ENCODE peak calls at places on chromosomes 12 and 14, in seven cellular contexts. One of them, this sample, is unnamed.

GRCh38 chr12:51076235-51076930 is 7.0 kb downstream of the CSRNP2 start:
- DNase-seq in activated CD8-positive, alpha-beta memory T cell treated with anti-CD3 and anti-CD28 coated beads for 1 hour: no peak
- DNase-seq in stimulated activated CD8-positive, alpha-beta memory T cell treated with anti-CD3 and anti-CD28 coated beads, Interleukin-4, amount 100 ng/mL, for 24 hours: no peak
- DNase-seq in MCF 10A: no peak
- DNase-seq in neuronal stem cell: no peak
- DNase-seq in NCI-H526 treated with DMSO at 0.1 percent for 48 hours: no peak
- DNase-seq in NCI-H1436: no peak
- DNase-seq in this sample: no peak

GRCh38 chr12:128801879-128802391 is 21.8 kb downstream of the SLC15A4 start:
- DNase-seq in activated CD8-positive, alpha-beta memory T cell treated with anti-CD3 and anti-CD28 coated beads for 1 hour: no peak
- DNase-seq in stimulated activated CD8-positive, alpha-beta memory T cell treated with anti-CD3 and anti-CD28 coated beads, Interleukin-4, amount 100 ng/mL, for 24 hours: no peak
- DNase-seq in MCF 10A: peak; percentile 34
- DNase-seq in neuronal stem cell: no peak
- DNase-seq in NCI-H526 treated with DMSO at 0.1 percent for 48 hours: no peak
- DNase-seq in NCI-H1436: no peak
- DNase-seq in this sample: no peak

GRCh38 chr14:21498540-21499526 is 12.3 kb downstream of the METTL3 start:
- DNase-seq in activated CD8-positive, alpha-beta memory T cell treated with anti-CD3 and anti-CD28 coated beads for 1 hour: no peak
- DNase-seq in stimulated activated CD8-positive, alpha-beta memory T cell treated with anti-CD3 and anti-CD28 coated beads, Interleukin-4, amount 100 ng/mL, for 24 hours: no peak
- DNase-seq in MCF 10A: peak; percentile 44
- DNase-seq in neuronal stem cell: peak; percentile 46
- DNase-seq in NCI-H526 treated with DMSO at 0.1 percent for 48 hours: peak; percentile 15
- DNase-seq in NCI-H1436: peak; percentile 73
- DNase-seq in this sample: peak; percentile 40

GRCh38 chr14:78606111-78606510 is 435.9 kb downstream of the NRXN3 start:
- DNase-seq in activated CD8-positive, alpha-beta memory T cell treated with anti-CD3 and anti-CD28 coated beads for 1 hour: no peak
- DNase-seq in stimulated activated CD8-positive, alpha-beta memory T cell treated with anti-CD3 and anti-CD28 coated beads, Interleukin-4, amount 100 ng/mL, for 24 hours: no peak
- DNase-seq in MCF 10A: no peak
- DNase-seq in neuronal stem cell: no peak
- DNase-seq in NCI-H526 treated with DMSO at 0.1 percent for 48 hours: no peak
- DNase-seq in NCI-H1436: no peak
- DNase-seq in this sample: no peak

GRCh38 chr12:101110856-101111255 is 99.2 kb downstream of the SLC5A8 start:
- DNase-seq in activated CD8-positive, alpha-beta memory T cell treated with anti-CD3 and anti-CD28 coated beads for 1 hour: no peak
- DNase-seq in stimulated activated CD8-positive, alpha-beta memory T cell treated with anti-CD3 and anti-CD28 coated beads, Interleukin-4, amount 100 ng/mL, for 24 hours: no peak
- DNase-seq in MCF 10A: no peak
- DNase-seq in neuronal stem cell: no peak
- DNase-seq in NCI-H526 treated with DMSO at 0.1 percent for 48 hours: no peak
- DNase-seq in NCI-H1436: no peak
- DNase-seq in this sample: no peak

GRCh38 chr12:26003065-26003464 is 44.6 kb downstream of the RASSF8 start:
- DNase-seq in activated CD8-positive, alpha-beta memory T cell treated with anti-CD3 and anti-CD28 coated beads for 1 hour: no peak
- DNase-seq in stimulated activated CD8-positive, alpha-beta memory T cell treated with anti-CD3 and anti-CD28 coated beads, Interleukin-4, amount 100 ng/mL, for 24 hours: no peak
- DNase-seq in MCF 10A: no peak
- DNase-seq in neuronal stem cell: no peak
- DNase-seq in NCI-H526 treated with DMSO at 0.1 percent for 48 hours: no peak
- DNase-seq in NCI-H1436: no peak
- DNase-seq in this sample: no peak

GRCh38 chr12:94710933-94711332 is 60.6 kb upstream of the TMCC3 start:
- DNase-seq in activated CD8-positive, alpha-beta memory T cell treated with anti-CD3 and anti-CD28 coated beads for 1 hour: peak; percentile 5
- DNase-seq in stimulated activated CD8-positive, alpha-beta memory T cell treated with anti-CD3 and anti-CD28 coated beads, Interleukin-4, amount 100 ng/mL, for 24 hours: no peak
- DNase-seq in MCF 10A: peak; percentile 59
- DNase-seq in neuronal stem cell: no peak
- DNase-seq in NCI-H526 treated with DMSO at 0.1 percent for 48 hours: no peak
- DNase-seq in NCI-H1436: peak; percentile 9
- DNase-seq in this sample: no peak

GRCh38 chr12:41802803-41803202 is 341.9 kb downstream of the GXYLT1 start:
- DNase-seq in activated CD8-positive, alpha-beta memory T cell treated with anti-CD3 and anti-CD28 coated beads for 1 hour: no peak
- DNase-seq in stimulated activated CD8-positive, alpha-beta memory T cell treated with anti-CD3 and anti-CD28 coated beads, Interleukin-4, amount 100 ng/mL, for 24 hours: no peak
- DNase-seq in MCF 10A: no peak
- DNase-seq in neuronal stem cell: no peak
- DNase-seq in NCI-H526 treated with DMSO at 0.1 percent for 48 hours: no peak
- DNase-seq in NCI-H1436: no peak
- DNase-seq in this sample: no peak

GRCh38 chr12:4027412-4027811 is 154.2 kb upstream of the PARP11 start:
- DNase-seq in activated CD8-positive, alpha-beta memory T cell treated with anti-CD3 and anti-CD28 coated beads for 1 hour: peak; percentile 43
- DNase-seq in stimulated activated CD8-positive, alpha-beta memory T cell treated with anti-CD3 and anti-CD28 coated beads, Interleukin-4, amount 100 ng/mL, for 24 hours: peak; percentile 55
- DNase-seq in MCF 10A: no peak
- DNase-seq in neuronal stem cell: no peak
- DNase-seq in NCI-H526 treated with DMSO at 0.1 percent for 48 hours: no peak
- DNase-seq in NCI-H1436: no peak
- DNase-seq in this sample: no peak

GRCh38 chr12:123388948-123389559 is 5.1 kb downstream of the KMT5A start:
- DNase-seq in activated CD8-positive, alpha-beta memory T cell treated with anti-CD3 and anti-CD28 coated beads for 1 hour: no peak
- DNase-seq in stimulated activated CD8-positive, alpha-beta memory T cell treated with anti-CD3 and anti-CD28 coated beads, Interleukin-4, amount 100 ng/mL, for 24 hours: no peak
- DNase-seq in MCF 10A: no peak
- DNase-seq in neuronal stem cell: no peak
- DNase-seq in NCI-H526 treated with DMSO at 0.1 percent for 48 hours: no peak
- DNase-seq in NCI-H1436: no peak
- DNase-seq in this sample: no peak

GRCh38 chr14:90681889-90682429 is 134.3 kb downstream of the TTC7B start:
- DNase-seq in activated CD8-positive, alpha-beta memory T cell treated with anti-CD3 and anti-CD28 coated beads for 1 hour: no peak
- DNase-seq in stimulated activated CD8-positive, alpha-beta memory T cell treated with anti-CD3 and anti-CD28 coated beads, Interleukin-4, amount 100 ng/mL, for 24 hours: no peak
- DNase-seq in MCF 10A: no peak
- DNase-seq in neuronal stem cell: no peak
- DNase-seq in NCI-H526 treated with DMSO at 0.1 percent for 48 hours: peak; percentile 59
- DNase-seq in NCI-H1436: no peak
- DNase-seq in this sample: no peak

GRCh38 chr14:73764881-73765280 is 50.7 kb upstream of the PNMA1 start:
- DNase-seq in activated CD8-positive, alpha-beta memory T cell treated with anti-CD3 and anti-CD28 coated beads for 1 hour: no peak
- DNase-seq in stimulated activated CD8-positive, alpha-beta memory T cell treated with anti-CD3 and anti-CD28 coated beads, Interleukin-4, amount 100 ng/mL, for 24 hours: no peak
- DNase-seq in MCF 10A: no peak
- DNase-seq in neuronal stem cell: no peak
- DNase-seq in NCI-H526 treated with DMSO at 0.1 percent for 48 hours: no peak
- DNase-seq in NCI-H1436: no peak
- DNase-seq in this sample: no peak

GRCh38 chr12:50203691-50204090 is 36.5 kb upstream of the CERS5 start:
- DNase-seq in activated CD8-positive, alpha-beta memory T cell treated with anti-CD3 and anti-CD28 coated beads for 1 hour: no peak
- DNase-seq in stimulated activated CD8-positive, alpha-beta memory T cell treated with anti-CD3 and anti-CD28 coated beads, Interleukin-4, amount 100 ng/mL, for 24 hours: no peak
- DNase-seq in MCF 10A: no peak
- DNase-seq in neuronal stem cell: no peak
- DNase-seq in NCI-H526 treated with DMSO at 0.1 percent for 48 hours: no peak
- DNase-seq in NCI-H1436: no peak
- DNase-seq in this sample: no peak

GRCh38 chr14:35258420-35258819 is 33.8 kb upstream of the PSMA6 start:
- DNase-seq in activated CD8-positive, alpha-beta memory T cell treated with anti-CD3 and anti-CD28 coated beads for 1 hour: no peak
- DNase-seq in stimulated activated CD8-positive, alpha-beta memory T cell treated with anti-CD3 and anti-CD28 coated beads, Interleukin-4, amount 100 ng/mL, for 24 hours: no peak
- DNase-seq in MCF 10A: no peak
- DNase-seq in neuronal stem cell: no peak
- DNase-seq in NCI-H526 treated with DMSO at 0.1 percent for 48 hours: no peak
- DNase-seq in NCI-H1436: no peak
- DNase-seq in this sample: no peak

GRCh38 chr14:59293934-59294661 is 105.6 kb downstream of the DAAM1 start:
- DNase-seq in activated CD8-positive, alpha-beta memory T cell treated with anti-CD3 and anti-CD28 coated beads for 1 hour: no peak
- DNase-seq in stimulated activated CD8-positive, alpha-beta memory T cell treated with anti-CD3 and anti-CD28 coated beads, Interleukin-4, amount 100 ng/mL, for 24 hours: no peak
- DNase-seq in MCF 10A: no peak
- DNase-seq in neuronal stem cell: no peak
- DNase-seq in NCI-H526 treated with DMSO at 0.1 percent for 48 hours: no peak
- DNase-seq in NCI-H1436: no peak
- DNase-seq in this sample: no peak

GRCh38 chr14:81209187-81209836 is 11.4 kb downstream of the GTF2A1 start:
- DNase-seq in activated CD8-positive, alpha-beta memory T cell treated with anti-CD3 and anti-CD28 coated beads for 1 hour: no peak
- DNase-seq in stimulated activated CD8-positive, alpha-beta memory T cell treated with anti-CD3 and anti-CD28 coated beads, Interleukin-4, amount 100 ng/mL, for 24 hours: no peak
- DNase-seq in MCF 10A: no peak
- DNase-seq in neuronal stem cell: no peak
- DNase-seq in NCI-H526 treated with DMSO at 0.1 percent for 48 hours: no peak
- DNase-seq in NCI-H1436: no peak
- DNase-seq in this sample: no peak

GRCh38 chr12:10722502-10722904 is 620 bp downstream of the YBX3 start:
- DNase-seq in activated CD8-positive, alpha-beta memory T cell treated with anti-CD3 and anti-CD28 coated beads for 1 hour: peak; percentile 26
- DNase-seq in stimulated activated CD8-positive, alpha-beta memory T cell treated with anti-CD3 and anti-CD28 coated beads, Interleukin-4, amount 100 ng/mL, for 24 hours: peak; percentile 45
- DNase-seq in MCF 10A: peak; percentile 47
- DNase-seq in neuronal stem cell: peak; percentile 31
- DNase-seq in NCI-H526 treated with DMSO at 0.1 percent for 48 hours: peak; percentile 62
- DNase-seq in NCI-H1436: no peak
- DNase-seq in this sample: no peak

GRCh38 chr14:34368115-34368970 is 93.7 kb downstream of the SPTSSA start:
- DNase-seq in activated CD8-positive, alpha-beta memory T cell treated with anti-CD3 and anti-CD28 coated beads for 1 hour: no peak
- DNase-seq in stimulated activated CD8-positive, alpha-beta memory T cell treated with anti-CD3 and anti-CD28 coated beads, Interleukin-4, amount 100 ng/mL, for 24 hours: no peak
- DNase-seq in MCF 10A: peak; percentile 86
- DNase-seq in neuronal stem cell: no peak
- DNase-seq in NCI-H526 treated with DMSO at 0.1 percent for 48 hours: no peak
- DNase-seq in NCI-H1436: no peak
- DNase-seq in this sample: no peak

GRCh38 chr12:20411309-20411708 is 43.0 kb downstream of the PDE3A start:
- DNase-seq in activated CD8-positive, alpha-beta memory T cell treated with anti-CD3 and anti-CD28 coated beads for 1 hour: no peak
- DNase-seq in stimulated activated CD8-positive, alpha-beta memory T cell treated with anti-CD3 and anti-CD28 coated beads, Interleukin-4, amount 100 ng/mL, for 24 hours: no peak
- DNase-seq in MCF 10A: no peak
- DNase-seq in neuronal stem cell: no peak
- DNase-seq in NCI-H526 treated with DMSO at 0.1 percent for 48 hours: no peak
- DNase-seq in NCI-H1436: no peak
- DNase-seq in this sample: no peak

GRCh38 chr14:98470663-98471062 is 801.3 kb downstream of the BCL11B start:
- DNase-seq in activated CD8-positive, alpha-beta memory T cell treated with anti-CD3 and anti-CD28 coated beads for 1 hour: no peak
- DNase-seq in stimulated activated CD8-positive, alpha-beta memory T cell treated with anti-CD3 and anti-CD28 coated beads, Interleukin-4, amount 100 ng/mL, for 24 hours: no peak
- DNase-seq in MCF 10A: no peak
- DNase-seq in neuronal stem cell: no peak
- DNase-seq in NCI-H526 treated with DMSO at 0.1 percent for 48 hours: no peak
- DNase-seq in NCI-H1436: no peak
- DNase-seq in this sample: no peak

GRCh38 chr12:111304642-111305071 is 64.2 kb downstream of the PHETA1 start:
- DNase-seq in activated CD8-positive, alpha-beta memory T cell treated with anti-CD3 and anti-CD28 coated beads for 1 hour: no peak
- DNase-seq in stimulated activated CD8-positive, alpha-beta memory T cell treated with anti-CD3 and anti-CD28 coated beads, Interleukin-4, amount 100 ng/mL, for 24 hours: no peak
- DNase-seq in MCF 10A: no peak
- DNase-seq in neuronal stem cell: no peak
- DNase-seq in NCI-H526 treated with DMSO at 0.1 percent for 48 hours: no peak
- DNase-seq in NCI-H1436: no peak
- DNase-seq in this sample: no peak

GRCh38 chr14:54423991-54424390 is 17.2 kb downstream of the CNIH1 start:
- DNase-seq in activated CD8-positive, alpha-beta memory T cell treated with anti-CD3 and anti-CD28 coated beads for 1 hour: no peak
- DNase-seq in stimulated activated CD8-positive, alpha-beta memory T cell treated with anti-CD3 and anti-CD28 coated beads, Interleukin-4, amount 100 ng/mL, for 24 hours: no peak
- DNase-seq in MCF 10A: no peak
- DNase-seq in neuronal stem cell: no peak
- DNase-seq in NCI-H526 treated with DMSO at 0.1 percent for 48 hours: no peak
- DNase-seq in NCI-H1436: no peak
- DNase-seq in this sample: no peak

GRCh38 chr14:73467377-73467776 is 9.0 kb upstream of the NUMB start:
- DNase-seq in activated CD8-positive, alpha-beta memory T cell treated with anti-CD3 and anti-CD28 coated beads for 1 hour: no peak
- DNase-seq in stimulated activated CD8-positive, alpha-beta memory T cell treated with anti-CD3 and anti-CD28 coated beads, Interleukin-4, amount 100 ng/mL, for 24 hours: peak; percentile 62
- DNase-seq in MCF 10A: peak; percentile 45
- DNase-seq in neuronal stem cell: no peak
- DNase-seq in NCI-H526 treated with DMSO at 0.1 percent for 48 hours: no peak
- DNase-seq in NCI-H1436: no peak
- DNase-seq in this sample: no peak

GRCh38 chr14:67513631-67514108 is 19.4 kb upstream of the PLEKHH1 start:
- DNase-seq in activated CD8-positive, alpha-beta memory T cell treated with anti-CD3 and anti-CD28 coated beads for 1 hour: no peak
- DNase-seq in stimulated activated CD8-positive, alpha-beta memory T cell treated with anti-CD3 and anti-CD28 coated beads, Interleukin-4, amount 100 ng/mL, for 24 hours: no peak
- DNase-seq in MCF 10A: no peak
- DNase-seq in neuronal stem cell: no peak
- DNase-seq in NCI-H526 treated with DMSO at 0.1 percent for 48 hours: no peak
- DNase-seq in NCI-H1436: no peak
- DNase-seq in this sample: no peak

GRCh38 chr12:53726946-53727309 is 324 bp downstream of the CALCOCO1 start:
- DNase-seq in activated CD8-positive, alpha-beta memory T cell treated with anti-CD3 and anti-CD28 coated beads for 1 hour: no peak
- DNase-seq in stimulated activated CD8-positive, alpha-beta memory T cell treated with anti-CD3 and anti-CD28 coated beads, Interleukin-4, amount 100 ng/mL, for 24 hours: no peak
- DNase-seq in MCF 10A: peak; percentile 40
- DNase-seq in neuronal stem cell: no peak
- DNase-seq in NCI-H526 treated with DMSO at 0.1 percent for 48 hours: no peak
- DNase-seq in NCI-H1436: no peak
- DNase-seq in this sample: no peak

GRCh38 chr12:6494351-6494743 is 445 bp downstream of the NCAPD2 start:
- DNase-seq in activated CD8-positive, alpha-beta memory T cell treated with anti-CD3 and anti-CD28 coated beads for 1 hour: no peak
- DNase-seq in stimulated activated CD8-positive, alpha-beta memory T cell treated with anti-CD3 and anti-CD28 coated beads, Interleukin-4, amount 100 ng/mL, for 24 hours: no peak
- DNase-seq in MCF 10A: no peak
- DNase-seq in neuronal stem cell: no peak
- DNase-seq in NCI-H526 treated with DMSO at 0.1 percent for 48 hours: no peak
- DNase-seq in NCI-H1436: no peak
- DNase-seq in this sample: no peak

GRCh38 chr14:92252291-92252690 is 70.7 kb upstream of the SLC24A4 start:
- DNase-seq in activated CD8-positive, alpha-beta memory T cell treated with anti-CD3 and anti-CD28 coated beads for 1 hour: no peak
- DNase-seq in stimulated activated CD8-positive, alpha-beta memory T cell treated with anti-CD3 and anti-CD28 coated beads, Interleukin-4, amount 100 ng/mL, for 24 hours: no peak
- DNase-seq in MCF 10A: no peak
- DNase-seq in neuronal stem cell: no peak
- DNase-seq in NCI-H526 treated with DMSO at 0.1 percent for 48 hours: no peak
- DNase-seq in NCI-H1436: no peak
- DNase-seq in this sample: no peak

This sample was measured in iPS DF 19.7.